ENCODE peak calls at places on chromosomes 7 and 10, in nine cellular contexts. S, R, V, X, J, D, Y, I and K are unnamed samples.

GRCh38 chr7:988426-988911 is 5.5 kb downstream of the CYP2W1 start:
- DNase-seq in I (peak), X (peak), S (no peak), J (no peak), R (no peak), V (no peak), Y (peak), D (no peak), K (no peak)

GRCh38 chr7:15323545-15323944 is 238.3 kb downstream of the AGMO start:
- DNase-seq in J (no peak), V (no peak), D (no peak), I (no peak), X (no peak), S (no peak), Y (no peak), R (peak), K (no peak)

GRCh38 chr7:108805808-108806397 is 236.2 kb downstream of the DNAJB9 start:
- DNase-seq in R (peak), X (no peak), J (peak), V (no peak), D (no peak), Y (peak), I (no peak), S (peak), K (peak)

GRCh38 chr10:38146579-38147333 is 52.6 kb downstream of the ZNF37A start:
- DNase-seq in Y (no peak), X (no peak), V (no peak), R (no peak), J (no peak), I (no peak), D (no peak), S (no peak), K (no peak)

GRCh38 chr10:77531441-77532001 is 106.1 kb downstream of the KCNMA1 start:
- DNase-seq in J (no peak), S (peak), R (peak), Y (peak), D (no peak), I (no peak), V (no peak), X (no peak), K (no peak)

GRCh38 chr10:71213761-71214440 is 1.5 kb downstream of the UNC5B start:
- DNase-seq in Y (peak), J (peak), R (no peak), S (peak), X (no peak), V (no peak), D (peak), I (no peak), K (no peak)

GRCh38 chr10:69839696-69840345 is 38.1 kb downstream of the COL13A1 start:
- DNase-seq in V (no peak), J (no peak), X (no peak), Y (peak), S (no peak), D (no peak), I (no peak), R (no peak), K (no peak)

GRCh38 chr7:64999165-65000004 is 7.1 kb downstream of the ERV3-1 start:
- DNase-seq in J (no peak), V (peak), S (no peak), I (peak), D (no peak), R (no peak), X (no peak), Y (no peak), K (no peak)

GRCh38 chr10:8830876-8831275 is 776.4 kb downstream of the GATA3 start:
- DNase-seq in V (no peak), D (no peak), S (no peak), I (no peak), Y (no peak), J (no peak), X (no peak), R (no peak), K (no peak)

GRCh38 chr10:132964231-132964630 is 21.9 kb upstream of the CFAP46 start:
- DNase-seq in J (no peak), Y (no peak), V (no peak), X (no peak), R (no peak), S (no peak), I (no peak), D (peak), K (no peak)

GRCh38 chr10:110547139-110547761 is 20.2 kb upstream of the SMC3 start:
- DNase-seq in J (peak), X (no peak), I (no peak), D (no peak), R (peak), S (peak), Y (peak), V (peak), K (peak)

GRCh38 chr10:125231116-125231812 is 70.9 kb upstream of the CTBP2 start:
- DNase-seq in V (no peak), J (no peak), S (peak), D (no peak), Y (peak), X (no peak), I (no peak), R (no peak), K (no peak)

GRCh38 chr7:78141533-78142281 is 343.1 kb downstream of the PHTF2 start:
- DNase-seq in S (no peak), X (no peak), V (no peak), Y (peak), J (no peak), R (no peak), D (no peak), I (no peak), K (no peak)

GRCh38 chr7:39666562-39666961 is 43.2 kb downstream of the RALA start:
- DNase-seq in Y (no peak), I (no peak), X (no peak), J (no peak), S (no peak), R (no peak), V (no peak), D (no peak), K (no peak)